ENCODE peak calls at places on chromosomes 3 and 15, in four cellular contexts. F is substantia nigra; S is NCI-H1105; R is stimulated activated CD8-positive, alpha-beta memory T cell treated with anti-CD3 and anti-CD28 coated beads, Interleukin-4, amount 100 ng/mL, for 1 hour. W is an unnamed sample.

GRCh38 chr3:180543877-180544276 is 58.1 kb upstream of the TTC14 start:
- DNase-seq in F (no peak), S (no peak), R (no peak), W (no peak)

GRCh38 chr3:24886511-24886910 is 391.9 kb upstream of the THRB start:
- DNase-seq in F (no peak), S (no peak), R (no peak), W (no peak)

GRCh38 chr15:23069496-23070166 is 30.3 kb upstream of the TUBGCP5 start:
- DNase-seq in F (no peak), S (no peak), R (no peak), W (no peak)

GRCh38 chr3:171690291-171690690 is 120.0 kb downstream of the PLD1 start:
- DNase-seq in F (no peak), S (no peak), R (no peak), W (no peak)

GRCh38 chr15:25220834-25221233 is 218.0 kb downstream of the UBE3A start:
- DNase-seq in F (no peak), S (no peak), R (no peak), W (no peak)

GRCh38 chr3:143433787-143434378 is 314.3 kb downstream of the CHST2 start:
- DNase-seq in F (no peak), S (no peak), R (no peak), W (no peak)

GRCh38 chr3:40639006-40639405 is 114.2 kb downstream of the ZNF621 start:
- DNase-seq in F (no peak), S (no peak), R (no peak), W (no peak)

GRCh38 chr15:32952901-32953889 is 235.4 kb downstream of the GREM1 start:
- DNase-seq in F (no peak), S (no peak), R (no peak), W (no peak)

GRCh38 chr15:47715402-47715801 is 1.9 kb upstream of the SEMA6D start:
- DNase-seq in F (no peak), S (no peak), R (no peak), W (no peak)

GRCh38 chr3:153221748-153222162 is 59.7 kb downstream of the RAP2B start:
- DNase-seq in F (peak), S (no peak), R (peak), W (peak)

GRCh38 chr3:183884097-183884436 is 613 bp downstream of the PARL start:
- DNase-seq in F (no peak), S (no peak), R (no peak), W (no peak)

GRCh38 chr3:124582196-124582595 is 148.1 kb upstream of the UMPS start:
- DNase-seq in F (no peak), S (no peak), R (no peak), W (no peak)

GRCh38 chr3:44522494-44522933 is 32.5 kb upstream of the ZKSCAN7 start:
- DNase-seq in F (no peak), S (no peak), R (no peak), W (no peak)

GRCh38 chr3:127078626-127079025 is 95.7 kb downstream of the PLXNA1 start:
- DNase-seq in F (no peak), S (no peak), R (no peak), W (no peak)

GRCh38 chr3:158792709-158793108 is 9.1 kb upstream of the MFSD1 start:
- DNase-seq in F (no peak), S (no peak), R (no peak), W (no peak)

GRCh38 chr3:99859855-99860254 is 42.2 kb downstream of the CMSS1 start:
- DNase-seq in F (no peak), S (no peak), R (no peak), W (no peak)

GRCh38 chr3:191363221-191363620 is 32.9 kb upstream of the UTS2B start:
- DNase-seq in F (no peak), S (no peak), R (no peak), W (no peak)

GRCh38 chr15:62068787-62069170 is 2.0 kb downstream of the C2CD4A start:
- DNase-seq in F (no peak), S (no peak), R (no peak), W (no peak)

W was measured in frontal cortex.